ENCODE peak calls at places on chromosome 16, in six cellular contexts. One of them, this sample, is unnamed.

GRCh38 chr16:30104492-30104891 is 8.5 kb upstream of the YPEL3 start:
- DNase-seq in cardiac muscle cell: no peak
- DNase-seq in bronchial epithelial cell: no peak
- DNase-seq in suprapubic skin: no peak
- DNase-seq in fibroblast of the aortic adventitia: no peak
- DNase-seq in Jurkat, Clone E6-1: no peak
- DNase-seq in this sample: peak

GRCh38 chr16:5158494-5158893 is 60.9 kb upstream of the EEF2KMT start:
- DNase-seq in Jurkat, Clone E6-1: no peak
- DNase-seq in fibroblast of the aortic adventitia: no peak
- DNase-seq in suprapubic skin: no peak
- DNase-seq in cardiac muscle cell: no peak
- DNase-seq in bronchial epithelial cell: no peak
- DNase-seq in this sample: no peak

GRCh38 chr16:1642148-1642547 is 30.0 kb downstream of the CRAMP1 start:
- DNase-seq in fibroblast of the aortic adventitia: no peak
- DNase-seq in bronchial epithelial cell: no peak
- DNase-seq in cardiac muscle cell: no peak
- DNase-seq in Jurkat, Clone E6-1: no peak
- DNase-seq in suprapubic skin: no peak
- DNase-seq in this sample: no peak

GRCh38 chr16:85607796-85608514 is 5.2 kb upstream of the GSE1 start:
- DNase-seq in fibroblast of the aortic adventitia: no peak
- DNase-seq in cardiac muscle cell: no peak
- DNase-seq in Jurkat, Clone E6-1: peak
- DNase-seq in suprapubic skin: no peak
- DNase-seq in bronchial epithelial cell: no peak
- DNase-seq in this sample: no peak

GRCh38 chr16:10493276-10493675 is 87.1 kb downstream of the EMP2 start:
- DNase-seq in cardiac muscle cell: no peak
- DNase-seq in suprapubic skin: no peak
- DNase-seq in fibroblast of the aortic adventitia: no peak
- DNase-seq in bronchial epithelial cell: no peak
- DNase-seq in Jurkat, Clone E6-1: no peak
- DNase-seq in this sample: no peak

GRCh38 chr16:71904239-71904638 is 8.9 kb downstream of the IST1 start:
- DNase-seq in Jurkat, Clone E6-1: no peak
- DNase-seq in cardiac muscle cell: no peak
- DNase-seq in suprapubic skin: no peak
- DNase-seq in fibroblast of the aortic adventitia: no peak
- DNase-seq in bronchial epithelial cell: no peak
- DNase-seq in this sample: no peak

GRCh38 chr16:22139008-22139407 is 23.3 kb upstream of the SDR42E2 start:
- DNase-seq in cardiac muscle cell: no peak
- DNase-seq in Jurkat, Clone E6-1: no peak
- DNase-seq in bronchial epithelial cell: peak
- DNase-seq in fibroblast of the aortic adventitia: no peak
- DNase-seq in suprapubic skin: no peak
- DNase-seq in this sample: no peak

GRCh38 chr16:27222499-27223225 is 19.3 kb downstream of the KDM8 start:
- DNase-seq in cardiac muscle cell: peak
- DNase-seq in suprapubic skin: no peak
- DNase-seq in bronchial epithelial cell: no peak
- DNase-seq in fibroblast of the aortic adventitia: peak
- DNase-seq in Jurkat, Clone E6-1: no peak
- DNase-seq in this sample: peak

GRCh38 chr16:11546522-11547485 is 39.9 kb downstream of the LITAF start:
- DNase-seq in Jurkat, Clone E6-1: no peak
- DNase-seq in suprapubic skin: no peak
- DNase-seq in bronchial epithelial cell: peak
- DNase-seq in cardiac muscle cell: no peak
- DNase-seq in fibroblast of the aortic adventitia: peak
- DNase-seq in this sample: no peak

GRCh38 chr16:89581861-89582563 is 6.5 kb downstream of the CPNE7 start:
- DNase-seq in Jurkat, Clone E6-1: no peak
- DNase-seq in cardiac muscle cell: no peak
- DNase-seq in suprapubic skin: no peak
- DNase-seq in fibroblast of the aortic adventitia: peak
- DNase-seq in bronchial epithelial cell: peak
- DNase-seq in this sample: no peak

GRCh38 chr16:15785386-15786059 is 71.3 kb downstream of the MYH11 start:
- DNase-seq in suprapubic skin: no peak
- DNase-seq in cardiac muscle cell: no peak
- DNase-seq in bronchial epithelial cell: peak
- DNase-seq in Jurkat, Clone E6-1: no peak
- DNase-seq in fibroblast of the aortic adventitia: no peak
- DNase-seq in this sample: no peak

GRCh38 chr16:57147381-57148191 is 38.3 kb downstream of the PSME3IP1 start:
- DNase-seq in Jurkat, Clone E6-1: no peak
- DNase-seq in fibroblast of the aortic adventitia: peak
- DNase-seq in cardiac muscle cell: no peak
- DNase-seq in suprapubic skin: no peak
- DNase-seq in bronchial epithelial cell: peak
- DNase-seq in this sample: no peak

GRCh38 chr16:85384831-85385462 is 228.2 kb upstream of the GSE1 start:
- DNase-seq in cardiac muscle cell: no peak
- DNase-seq in bronchial epithelial cell: peak
- DNase-seq in suprapubic skin: no peak
- DNase-seq in fibroblast of the aortic adventitia: no peak
- DNase-seq in Jurkat, Clone E6-1: no peak
- DNase-seq in this sample: peak

GRCh38 chr16:51450913-51451312 is 299.8 kb upstream of the SALL1 start:
- DNase-seq in suprapubic skin: no peak
- DNase-seq in cardiac muscle cell: no peak
- DNase-seq in bronchial epithelial cell: no peak
- DNase-seq in Jurkat, Clone E6-1: no peak
- DNase-seq in fibroblast of the aortic adventitia: no peak
- DNase-seq in this sample: no peak

GRCh38 chr16:68732068-68732680 is 4.9 kb upstream of the CDH1 start:
- DNase-seq in suprapubic skin: no peak
- DNase-seq in Jurkat, Clone E6-1: no peak
- DNase-seq in fibroblast of the aortic adventitia: peak
- DNase-seq in bronchial epithelial cell: peak
- DNase-seq in cardiac muscle cell: peak
- DNase-seq in this sample: peak

GRCh38 chr16:51839697-51840462 is 688.8 kb upstream of the SALL1 start:
- DNase-seq in suprapubic skin: no peak
- DNase-seq in bronchial epithelial cell: peak
- DNase-seq in fibroblast of the aortic adventitia: no peak
- DNase-seq in cardiac muscle cell: no peak
- DNase-seq in Jurkat, Clone E6-1: no peak
- DNase-seq in this sample: no peak

GRCh38 chr16:50602531-50603205 is 54.5 kb downstream of the NKD1 start:
- DNase-seq in Jurkat, Clone E6-1: no peak
- DNase-seq in fibroblast of the aortic adventitia: no peak
- DNase-seq in bronchial epithelial cell: peak
- DNase-seq in suprapubic skin: no peak
- DNase-seq in cardiac muscle cell: no peak
- DNase-seq in this sample: no peak

GRCh38 chr16:11139624-11140375 is 116.2 kb downstream of the SOCS1 start:
- DNase-seq in suprapubic skin: no peak
- DNase-seq in cardiac muscle cell: no peak
- DNase-seq in bronchial epithelial cell: no peak
- DNase-seq in Jurkat, Clone E6-1: peak
- DNase-seq in fibroblast of the aortic adventitia: no peak
- DNase-seq in this sample: no peak

GRCh38 chr16:1312459-1312801 is 3.0 kb downstream of the UBE2I start:
- DNase-seq in suprapubic skin: no peak
- DNase-seq in Jurkat, Clone E6-1: no peak
- DNase-seq in fibroblast of the aortic adventitia: no peak
- DNase-seq in bronchial epithelial cell: no peak
- DNase-seq in cardiac muscle cell: no peak
- DNase-seq in this sample: no peak

GRCh38 chr16:20415541-20415940 is 6.2 kb downstream of the ACSM5 start:
- DNase-seq in bronchial epithelial cell: peak
- DNase-seq in cardiac muscle cell: no peak
- DNase-seq in fibroblast of the aortic adventitia: no peak
- DNase-seq in Jurkat, Clone E6-1: no peak
- DNase-seq in suprapubic skin: no peak
- DNase-seq in this sample: no peak

GRCh38 chr16:15523092-15523541 is 88.7 kb downstream of the BMERB1 start:
- DNase-seq in bronchial epithelial cell: no peak
- DNase-seq in suprapubic skin: no peak
- DNase-seq in cardiac muscle cell: no peak
- DNase-seq in fibroblast of the aortic adventitia: no peak
- DNase-seq in Jurkat, Clone E6-1: no peak
- DNase-seq in this sample: peak

GRCh38 chr16:53059672-53060071 is 4.9 kb downstream of the CHD9 start:
- DNase-seq in Jurkat, Clone E6-1: no peak
- DNase-seq in cardiac muscle cell: no peak
- DNase-seq in fibroblast of the aortic adventitia: no peak
- DNase-seq in suprapubic skin: no peak
- DNase-seq in bronchial epithelial cell: no peak
- DNase-seq in this sample: no peak

GRCh38 chr16:53058882-53059281 is 4.1 kb downstream of the CHD9 start:
- DNase-seq in suprapubic skin: no peak
- DNase-seq in Jurkat, Clone E6-1: no peak
- DNase-seq in bronchial epithelial cell: no peak
- DNase-seq in cardiac muscle cell: no peak
- DNase-seq in fibroblast of the aortic adventitia: no peak
- DNase-seq in this sample: no peak

GRCh38 chr16:53058441-53058840 is 3.6 kb downstream of the CHD9 start:
- DNase-seq in suprapubic skin: no peak
- DNase-seq in cardiac muscle cell: no peak
- DNase-seq in fibroblast of the aortic adventitia: no peak
- DNase-seq in bronchial epithelial cell: no peak
- DNase-seq in Jurkat, Clone E6-1: no peak
- DNase-seq in this sample: no peak

GRCh38 chr16:53061701-53062159 is 6.9 kb downstream of the CHD9 start:
- DNase-seq in bronchial epithelial cell: no peak
- DNase-seq in Jurkat, Clone E6-1: no peak
- DNase-seq in cardiac muscle cell: no peak
- DNase-seq in suprapubic skin: no peak
- DNase-seq in fibroblast of the aortic adventitia: no peak
- DNase-seq in this sample: peak

GRCh38 chr16:53061256-53061655 is 6.5 kb downstream of the CHD9 start:
- DNase-seq in cardiac muscle cell: no peak
- DNase-seq in suprapubic skin: no peak
- DNase-seq in Jurkat, Clone E6-1: no peak
- DNase-seq in fibroblast of the aortic adventitia: no peak
- DNase-seq in bronchial epithelial cell: no peak
- DNase-seq in this sample: no peak
- H3K4me3 ChIP-seq in cardiac muscle cell: no peak
- H3K4me3 ChIP-seq in suprapubic skin: no peak
- H3K4me3 ChIP-seq in Jurkat, Clone E6-1: no peak
- H3K4me3 ChIP-seq in fibroblast of the aortic adventitia: no peak
- H3K4me3 ChIP-seq in bronchial epithelial cell: no peak
- H3K4me3 ChIP-seq in this sample: no peak

DNA sequence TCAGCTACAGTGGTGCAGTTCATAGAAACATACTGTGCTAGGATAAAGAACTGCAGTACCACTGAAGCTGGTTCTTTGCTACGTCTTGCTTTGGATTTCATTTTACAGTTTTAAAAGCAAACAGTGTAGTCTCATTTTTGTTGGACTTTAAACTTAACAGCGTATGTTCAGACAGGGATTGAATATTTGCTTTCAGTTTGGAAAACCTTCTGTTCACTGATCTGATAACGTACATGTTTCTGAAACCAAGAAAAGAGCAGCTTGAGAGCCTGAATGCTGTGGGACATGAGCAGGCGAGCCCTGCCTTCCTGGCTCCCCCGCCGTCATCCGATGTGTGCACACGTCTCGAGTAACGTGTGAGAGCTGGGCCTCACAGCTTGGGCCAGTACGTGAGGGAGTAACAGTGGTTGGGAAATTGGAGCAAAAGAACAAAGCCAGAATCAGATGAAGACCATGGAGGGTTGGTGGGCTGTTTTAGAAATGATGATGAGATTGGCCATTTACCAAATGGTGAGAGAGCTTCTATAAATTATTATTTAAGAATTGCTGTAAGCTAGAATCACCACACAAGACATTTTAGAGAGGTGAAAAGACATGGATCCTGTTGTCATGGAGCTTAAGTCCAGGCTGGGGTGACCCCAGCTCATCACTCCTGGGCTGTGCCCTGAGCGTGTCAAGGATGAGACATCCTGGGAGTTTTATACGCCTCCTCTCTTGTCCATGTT is 20.8 kb upstream of the CLEC18C start:
- DNase-seq in suprapubic skin: peak
- DNase-seq in Jurkat, Clone E6-1: no peak
- DNase-seq in fibroblast of the aortic adventitia: no peak
- DNase-seq in bronchial epithelial cell: no peak
- DNase-seq in cardiac muscle cell: no peak
- DNase-seq in this sample: peak
- H3K4me3 ChIP-seq in suprapubic skin: no peak
- H3K4me3 ChIP-seq in Jurkat, Clone E6-1: no peak
- H3K4me3 ChIP-seq in fibroblast of the aortic adventitia: no peak
- H3K4me3 ChIP-seq in bronchial epithelial cell: no peak
- H3K4me3 ChIP-seq in cardiac muscle cell: no peak
- H3K4me3 ChIP-seq in this sample: no peak

GRCh38 chr16:2774161-2774891 is 2.8 kb downstream of the ELOB start:
- DNase-seq in cardiac muscle cell: no peak
- DNase-seq in fibroblast of the aortic adventitia: no peak
- DNase-seq in bronchial epithelial cell: no peak
- DNase-seq in suprapubic skin: no peak
- DNase-seq in Jurkat, Clone E6-1: no peak
- DNase-seq in this sample: no peak
- H3K4me3 ChIP-seq in cardiac muscle cell: no peak
- H3K4me3 ChIP-seq in fibroblast of the aortic adventitia: no peak
- H3K4me3 ChIP-seq in bronchial epithelial cell: no peak
- H3K4me3 ChIP-seq in suprapubic skin: no peak
- H3K4me3 ChIP-seq in Jurkat, Clone E6-1: no peak
- H3K4me3 ChIP-seq in this sample: no peak

GRCh38 chr16:3607161-3607560 is 4.2 kb downstream of the SLX4 start:
- DNase-seq in suprapubic skin: no peak
- DNase-seq in bronchial epithelial cell: no peak
- DNase-seq in cardiac muscle cell: no peak
- DNase-seq in Jurkat, Clone E6-1: no peak
- DNase-seq in fibroblast of the aortic adventitia: no peak
- DNase-seq in this sample: no peak

GRCh38 chr16:3608069-3608468 is 3.3 kb downstream of the SLX4 start:
- DNase-seq in bronchial epithelial cell: no peak
- DNase-seq in suprapubic skin: no peak
- DNase-seq in fibroblast of the aortic adventitia: no peak
- DNase-seq in cardiac muscle cell: no peak
- DNase-seq in Jurkat, Clone E6-1: no peak
- DNase-seq in this sample: no peak

GRCh38 chr16:3607634-3608033 is 3.8 kb downstream of the SLX4 start:
- DNase-seq in suprapubic skin: no peak
- DNase-seq in cardiac muscle cell: no peak
- DNase-seq in Jurkat, Clone E6-1: no peak
- DNase-seq in bronchial epithelial cell: no peak
- DNase-seq in fibroblast of the aortic adventitia: no peak
- DNase-seq in this sample: no peak

GRCh38 chr16:3609895-3610697 is 1.3 kb downstream of the SLX4 start:
- DNase-seq in suprapubic skin: peak
- DNase-seq in cardiac muscle cell: no peak
- DNase-seq in fibroblast of the aortic adventitia: no peak
- DNase-seq in bronchial epithelial cell: peak
- DNase-seq in Jurkat, Clone E6-1: no peak
- DNase-seq in this sample: no peak

DNA sequence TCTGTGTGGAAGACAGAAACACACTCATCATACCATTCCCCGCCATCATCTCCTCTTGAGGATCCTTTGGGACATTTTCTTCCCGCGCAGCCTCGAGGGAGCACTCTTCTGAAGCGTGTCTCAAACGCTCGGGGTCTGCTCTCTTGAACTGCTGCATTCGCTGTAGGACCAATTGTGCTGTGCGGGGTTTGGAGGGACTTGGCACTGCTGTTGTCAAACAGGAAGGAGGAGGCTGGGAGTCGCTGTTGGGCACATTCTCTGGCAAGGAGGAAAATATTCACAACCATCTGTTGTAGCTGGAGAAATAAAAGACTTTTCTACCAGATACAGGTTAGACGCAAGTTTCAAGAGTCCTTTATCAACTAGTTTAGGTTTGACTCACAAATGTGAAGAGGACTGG is 5.0 kb downstream of the SLX4 start:
- DNase-seq in suprapubic skin: peak
- DNase-seq in cardiac muscle cell: no peak
- DNase-seq in fibroblast of the aortic adventitia: no peak
- DNase-seq in Jurkat, Clone E6-1: no peak
- DNase-seq in bronchial epithelial cell: no peak
- DNase-seq in this sample: no peak
- H3K4me3 ChIP-seq in suprapubic skin: no peak
- H3K4me3 ChIP-seq in cardiac muscle cell: no peak
- H3K4me3 ChIP-seq in fibroblast of the aortic adventitia: no peak
- H3K4me3 ChIP-seq in Jurkat, Clone E6-1: no peak
- H3K4me3 ChIP-seq in bronchial epithelial cell: no peak
- H3K4me3 ChIP-seq in this sample: no peak

This sample was measured in mucosa of descending colon.